ENCODE peak calls at places on chromosomes 7 and 10, in six cellular contexts. P is neuronal stem cell, T is H9, F is mesenchymal stem cell, H is mesendoderm, G is IMR-90. X is an unnamed sample. For H3K27me3, the result is how much of the 10 kb centered on the place peaks cover.

GRCh38 chr10:124473070-124473469 is 11.4 kb downstream of the LHPP start:
- DNase-seq in F (no peak), T (no peak), H (no peak), G (no peak), P (no peak), X (no peak)

GRCh38 chr10:123678376-123678775 is 12.2 kb downstream of the GPR26 start:
- DNase-seq in P (no peak), G (no peak), T (peak), F (no peak), H (peak), X (no peak)

GRCh38 chr7:151517601-151518104 is 2.0 kb downstream of the RHEB start:
- DNase-seq in P (no peak), T (no peak), H (no peak), F (no peak), G (no peak), X (no peak)

GRCh38 chr7:102101111-102101551 is 185.5 kb upstream of the SH2B2 start:
- DNase-seq in T (no peak), F (no peak), H (no peak), P (no peak), G (no peak), X (peak)

GRCh38 chr7:135098391-135098790 is 49.5 kb upstream of the TMEM140 start:
- DNase-seq in T (no peak), G (no peak), F (no peak), H (peak), P (no peak), X (peak)

GRCh38 chr7:134246347-134246746 is 70.4 kb downstream of the SLC35B4 start:
- DNase-seq in F (no peak), T (no peak), P (no peak), H (no peak), G (no peak), X (no peak)

GRCh38 chr10:86941991-86942421 is 15.4 kb downstream of the MMRN2 start:
- DNase-seq in H (no peak), G (no peak), F (no peak), T (peak), P (no peak), X (no peak)

GRCh38 chr10:80356563-80356999 is at the start of the genes DYDC1 and DYDC2:
- DNase-seq in H (peak), G (no peak), T (peak), P (peak), F (peak), X (peak)

GRCh38 chr10:2117641-2118040 is 380.3 kb upstream of the ADARB2 start:
- DNase-seq in H (no peak), T (no peak), G (no peak), P (no peak), F (no peak), X (no peak)

GRCh38 chr10:112271982-112272381 is 11.2 kb upstream of the TECTB start:
- DNase-seq in F (no peak), G (peak), P (no peak), T (no peak), H (no peak), X (peak)

GRCh38 chr7:150804802-150805201 is 4.2 kb downstream of the TMEM176A start:
- DNase-seq in T (no peak), P (no peak), G (no peak), H (no peak), F (no peak), X (no peak)

GRCh38 chr7:151537818-151538561 is 18.3 kb upstream of the RHEB start:
- DNase-seq in H (no peak), P (no peak), G (peak), F (no peak), T (no peak), X (no peak)

GRCh38 chr10:48456808-48457761 is 147.8 kb downstream of the ARHGAP22 start:
- DNase-seq in T (peak), H (no peak), G (no peak), P (no peak), F (no peak), X (no peak)

GRCh38 chr10:8396675-8397074 is 342.2 kb downstream of the GATA3 start:
- DNase-seq in H (no peak), F (no peak), T (no peak), G (peak), P (no peak), X (peak)

GRCh38 chr10:3850999-3851937 is 66.3 kb upstream of the KLF6 start:
- DNase-seq in G (peak), T (no peak), P (no peak), F (peak), H (peak), X (peak)

GRCh38 chr10:120414946-120415345 is 42.1 kb upstream of the PLPP4 start:
- DNase-seq in H (no peak), T (no peak), G (no peak), F (no peak), P (no peak), X (peak)

GRCh38 chr10:5956146-5956914 is 21.0 kb downstream of the IL15RA start:
- DNase-seq in P (no peak), G (no peak), F (no peak), T (no peak), H (no peak), X (no peak)

GRCh38 chr7:105218939-105219770 is 169.6 kb downstream of the SRPK2 start:
- DNase-seq in H (no peak), G (peak), F (no peak), T (no peak), P (no peak), X (no peak)

GRCh38 chr10:109282510-109282909 is 640.8 kb downstream of the XPNPEP1 start:
- DNase-seq in G (peak), T (no peak), H (no peak), P (no peak), F (peak), X (peak)

GRCh38 chr7:91164948-91165845 is 99.0 kb upstream of the FZD1 start:
- DNase-seq in P (no peak), T (no peak), G (peak), H (no peak), F (peak), X (peak)

GRCh38 chr7:39951156-39951942 is 1.3 kb downstream of the CDK13 start:
- DNase-seq in P (peak), T (peak), H (peak), F (peak), G (peak), X (peak)

GRCh38 chr7:146635200-146636032 is 518.8 kb downstream of the CNTNAP2 start:
- DNase-seq in G (no peak), F (no peak), T (peak), H (peak), P (peak), X (no peak)

GRCh38 chr10:97858001-97858439 is 8.4 kb downstream of the GOLGA7B start:
- DNase-seq in G (no peak), H (peak), P (no peak), T (no peak), F (no peak), X (no peak)

GRCh38 chr10:97861924-97862323 is 12.3 kb downstream of the GOLGA7B start:
- DNase-seq in H (peak), F (no peak), P (peak), G (no peak), T (no peak), X (no peak)

GRCh38 chr10:97865488-97865887 is 15.8 kb downstream of the GOLGA7B start:
- DNase-seq in G (no peak), F (no peak), T (no peak), H (no peak), P (no peak), X (no peak)

GRCh38 chr10:97863808-97864207 is 14.2 kb downstream of the GOLGA7B start:
- DNase-seq in T (no peak), G (no peak), H (no peak), P (no peak), F (no peak), X (no peak)

DNA sequence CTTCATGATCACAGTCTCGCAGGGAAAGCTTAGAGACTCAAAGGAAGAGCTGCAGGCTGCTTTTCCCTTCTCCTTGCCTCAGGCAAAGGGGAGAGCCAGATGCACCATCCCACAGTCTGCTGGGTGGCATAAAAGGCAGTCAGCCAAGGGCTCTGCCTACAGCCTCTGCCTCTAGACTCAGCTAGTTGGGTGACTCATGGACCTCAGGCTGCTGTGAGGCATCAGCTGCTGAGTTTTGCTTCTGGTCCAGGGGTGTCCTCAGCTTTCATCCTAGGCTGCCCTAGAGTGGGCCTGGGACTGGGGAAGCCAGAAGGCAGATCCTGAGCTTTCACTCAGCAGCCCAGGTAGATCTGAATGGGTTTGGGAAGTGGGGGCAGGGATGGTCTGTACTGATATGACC is 11.7 kb downstream of the GOLGA7B start:
- DNase-seq in T (no peak), F (peak), G (peak), P (no peak), H (peak), X (peak)
- H3K18ac ChIP-seq in T (no peak), F (no peak), G (no peak), P (no peak), H (no peak), X (no peak)

GRCh38 chr10:99530108-99531025 is 2.4 kb upstream of the NKX2-3 start:
- DNase-seq in T (peak), F (peak), G (no peak), P (no peak), H (peak), X (no peak)
- H3K27me3 ChIP-seq in T (half or more), F (half or more), G (half or more), P (half or more), H (half or more), X (under half)

DNA sequence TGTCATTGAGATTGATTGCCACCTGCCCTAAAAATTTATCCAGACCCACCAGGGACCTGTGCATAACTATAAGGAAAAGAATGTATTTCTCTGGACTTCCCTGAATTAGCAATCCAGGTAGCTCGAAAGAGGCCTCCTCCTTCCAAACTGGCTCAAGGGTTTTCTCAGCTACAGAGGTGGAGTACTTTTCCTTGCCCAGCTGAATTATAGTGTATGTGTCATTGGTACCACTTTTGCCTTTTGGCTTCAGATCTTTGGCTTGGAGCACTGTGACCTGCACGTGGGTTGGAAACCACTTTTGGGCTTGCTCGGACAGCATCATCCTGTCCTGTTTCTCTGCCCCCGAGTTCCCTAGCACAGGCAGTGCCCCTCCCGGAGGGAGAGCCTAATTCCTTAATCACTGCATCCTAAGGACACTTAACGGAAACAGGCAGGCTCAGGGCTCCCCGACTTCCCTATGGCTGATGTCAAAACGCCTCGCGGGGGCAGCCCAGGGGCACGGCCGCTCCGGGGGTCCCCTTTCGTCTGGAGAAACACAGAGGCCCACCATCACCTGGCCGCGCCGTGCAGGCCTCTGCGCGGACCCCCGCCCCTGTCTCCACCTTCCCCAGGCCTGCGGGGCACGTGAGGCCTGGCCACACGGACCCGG is 775 bp downstream of the RAB11FIP2 start:
- DNase-seq in T (no peak), P (no peak), G (peak), F (peak), H (peak), X (peak)
- H3K23ac ChIP-seq in T (no peak), P (no peak), G (peak), F (no peak), H (no peak), X (no peak)

GRCh38 chr10:99621454-99622246 is 1.4 kb upstream of the SLC25A28 start:
- DNase-seq in H (no peak), T (no peak), F (no peak), G (no peak), P (no peak), X (no peak)
- H3K18ac ChIP-seq in H (no peak), T (peak), F (peak), G (peak), P (peak), X (peak)

X was measured in trophoblast cell.